ENCODE peak calls at places on chromosomes 4 and X, in nine cellular contexts. One of them, this sample, is unnamed.

GRCh38 chrX:82335772-82336171 is 1133.9 kb downstream of the SH3BGRL start:
- DNase-seq in fibroblast of mammary gland: no peak
- DNase-seq in pancreas: no peak
- DNase-seq in coronary artery: no peak
- DNase-seq in AG04450: no peak
- DNase-seq in tibial nerve: no peak
- DNase-seq in mammary epithelial cell: no peak
- DNase-seq in A549: no peak
- DNase-seq in IMR-90: no peak
- DNase-seq in this sample: no peak

GRCh38 chrX:43627147-43627546 is 29.0 kb upstream of the MAOA start:
- DNase-seq in AG04450: no peak
- DNase-seq in mammary epithelial cell: no peak
- DNase-seq in tibial nerve: no peak
- DNase-seq in IMR-90: no peak
- DNase-seq in fibroblast of mammary gland: no peak
- DNase-seq in coronary artery: no peak
- DNase-seq in pancreas: no peak
- DNase-seq in A549: no peak
- DNase-seq in this sample: no peak

GRCh38 chrX:20547649-20548051 is 280.9 kb upstream of the RPS6KA3 start:
- DNase-seq in coronary artery: no peak
- DNase-seq in AG04450: no peak
- DNase-seq in fibroblast of mammary gland: peak; percentile 64
- DNase-seq in A549: no peak
- DNase-seq in tibial nerve: no peak
- DNase-seq in IMR-90: peak; percentile 68
- DNase-seq in pancreas: no peak
- DNase-seq in mammary epithelial cell: peak; percentile 24
- DNase-seq in this sample: peak; percentile 54

GRCh38 chrX:128992107-128992971 is 531.0 kb downstream of the SMARCA1 start:
- DNase-seq in pancreas: no peak
- DNase-seq in AG04450: no peak
- DNase-seq in fibroblast of mammary gland: no peak
- DNase-seq in mammary epithelial cell: no peak
- DNase-seq in A549: no peak
- DNase-seq in IMR-90: no peak
- DNase-seq in tibial nerve: no peak
- DNase-seq in coronary artery: no peak
- DNase-seq in this sample: no peak

GRCh38 chrX:40173662-40174593 is 76.2 kb upstream of the BCOR start:
- DNase-seq in mammary epithelial cell: no peak
- DNase-seq in A549: no peak
- DNase-seq in pancreas: peak; percentile 57
- DNase-seq in coronary artery: no peak
- DNase-seq in fibroblast of mammary gland: no peak
- DNase-seq in IMR-90: no peak
- DNase-seq in AG04450: no peak
- DNase-seq in tibial nerve: no peak
- DNase-seq in this sample: no peak

GRCh38 chr4:159075531-159075932 is 27.3 kb upstream of the RAPGEF2 start:
- DNase-seq in coronary artery: no peak
- DNase-seq in fibroblast of mammary gland: peak; percentile 69
- DNase-seq in pancreas: no peak
- DNase-seq in tibial nerve: no peak
- DNase-seq in A549: no peak
- DNase-seq in IMR-90: no peak
- DNase-seq in AG04450: no peak
- DNase-seq in mammary epithelial cell: peak; percentile 41
- DNase-seq in this sample: peak; percentile 46

GRCh38 chrX:11187001-11187400 is 75.9 kb downstream of the HCCS start:
- DNase-seq in AG04450: no peak
- DNase-seq in A549: no peak
- DNase-seq in tibial nerve: no peak
- DNase-seq in pancreas: no peak
- DNase-seq in coronary artery: no peak
- DNase-seq in fibroblast of mammary gland: no peak
- DNase-seq in mammary epithelial cell: no peak
- DNase-seq in IMR-90: no peak
- DNase-seq in this sample: no peak

GRCh38 chr4:152705918-152706317 is 26.1 kb upstream of the TMEM154 start:
- DNase-seq in pancreas: no peak
- DNase-seq in A549: no peak
- DNase-seq in tibial nerve: no peak
- DNase-seq in AG04450: no peak
- DNase-seq in fibroblast of mammary gland: no peak
- DNase-seq in mammary epithelial cell: no peak
- DNase-seq in IMR-90: no peak
- DNase-seq in coronary artery: no peak
- DNase-seq in this sample: no peak

GRCh38 chr4:124060261-124060918 is 652.1 kb downstream of the ANKRD50 start:
- DNase-seq in tibial nerve: peak; percentile 76
- DNase-seq in IMR-90: peak; percentile 49
- DNase-seq in pancreas: peak; percentile 17
- DNase-seq in coronary artery: peak; percentile 76
- DNase-seq in A549: no peak
- DNase-seq in mammary epithelial cell: peak; percentile 58
- DNase-seq in AG04450: no peak
- DNase-seq in fibroblast of mammary gland: peak; percentile 89
- DNase-seq in this sample: peak; percentile 98

GRCh38 chrX:154315416-154315815 is 19.8 kb downstream of the TKTL1 start:
- DNase-seq in mammary epithelial cell: no peak
- DNase-seq in fibroblast of mammary gland: no peak
- DNase-seq in tibial nerve: no peak
- DNase-seq in IMR-90: no peak
- DNase-seq in AG04450: no peak
- DNase-seq in coronary artery: no peak
- DNase-seq in pancreas: no peak
- DNase-seq in A549: no peak
- DNase-seq in this sample: no peak

GRCh38 chrX:48154796-48155195 is 24.4 kb downstream of the SPACA5B start:
- DNase-seq in pancreas: no peak
- DNase-seq in coronary artery: no peak
- DNase-seq in mammary epithelial cell: no peak
- DNase-seq in AG04450: no peak
- DNase-seq in tibial nerve: no peak
- DNase-seq in IMR-90: no peak
- DNase-seq in fibroblast of mammary gland: no peak
- DNase-seq in A549: no peak
- DNase-seq in this sample: no peak

GRCh38 chr4:139015948-139016451 is 419 bp downstream of the NOCT start:
- DNase-seq in coronary artery: peak; percentile 77
- DNase-seq in AG04450: no peak
- DNase-seq in tibial nerve: no peak
- DNase-seq in mammary epithelial cell: peak; percentile 42
- DNase-seq in A549: no peak
- DNase-seq in pancreas: peak; percentile 47
- DNase-seq in IMR-90: peak; percentile 20
- DNase-seq in fibroblast of mammary gland: peak; percentile 32
- DNase-seq in this sample: peak; percentile 50

GRCh38 chr4:87840149-87840548 is 7.4 kb downstream of the MEPE start:
- DNase-seq in tibial nerve: no peak
- DNase-seq in A549: no peak
- DNase-seq in IMR-90: no peak
- DNase-seq in fibroblast of mammary gland: no peak
- DNase-seq in AG04450: no peak
- DNase-seq in coronary artery: no peak
- DNase-seq in mammary epithelial cell: no peak
- DNase-seq in pancreas: no peak
- DNase-seq in this sample: no peak

GRCh38 chr4:174654634-174655033 is 132.3 kb upstream of the HPGD start:
- DNase-seq in pancreas: no peak
- DNase-seq in coronary artery: no peak
- DNase-seq in mammary epithelial cell: no peak
- DNase-seq in A549: no peak
- DNase-seq in tibial nerve: no peak
- DNase-seq in IMR-90: no peak
- DNase-seq in fibroblast of mammary gland: no peak
- DNase-seq in AG04450: no peak
- DNase-seq in this sample: no peak

GRCh38 chr4:90028460-90028859 is 98.7 kb upstream of the CCSER1 start:
- DNase-seq in fibroblast of mammary gland: no peak
- DNase-seq in IMR-90: no peak
- DNase-seq in pancreas: no peak
- DNase-seq in A549: no peak
- DNase-seq in tibial nerve: no peak
- DNase-seq in AG04450: no peak
- DNase-seq in coronary artery: no peak
- DNase-seq in mammary epithelial cell: no peak
- DNase-seq in this sample: no peak

GRCh38 chr4:90030202-90030601 is 97.0 kb upstream of the CCSER1 start:
- DNase-seq in A549: no peak
- DNase-seq in fibroblast of mammary gland: no peak
- DNase-seq in coronary artery: no peak
- DNase-seq in AG04450: no peak
- DNase-seq in IMR-90: no peak
- DNase-seq in pancreas: no peak
- DNase-seq in tibial nerve: no peak
- DNase-seq in mammary epithelial cell: no peak
- DNase-seq in this sample: no peak

GRCh38 chr4:90027565-90027964 is 99.6 kb upstream of the CCSER1 start:
- DNase-seq in tibial nerve: no peak
- DNase-seq in IMR-90: no peak
- DNase-seq in coronary artery: no peak
- DNase-seq in AG04450: no peak
- DNase-seq in pancreas: no peak
- DNase-seq in A549: no peak
- DNase-seq in mammary epithelial cell: no peak
- DNase-seq in fibroblast of mammary gland: no peak
- DNase-seq in this sample: no peak

GRCh38 chr4:90024519-90024918 is 102.7 kb upstream of the CCSER1 start:
- DNase-seq in fibroblast of mammary gland: no peak
- DNase-seq in AG04450: no peak
- DNase-seq in coronary artery: no peak
- DNase-seq in IMR-90: no peak
- DNase-seq in A549: no peak
- DNase-seq in tibial nerve: no peak
- DNase-seq in pancreas: no peak
- DNase-seq in mammary epithelial cell: no peak
- DNase-seq in this sample: no peak

DNA sequence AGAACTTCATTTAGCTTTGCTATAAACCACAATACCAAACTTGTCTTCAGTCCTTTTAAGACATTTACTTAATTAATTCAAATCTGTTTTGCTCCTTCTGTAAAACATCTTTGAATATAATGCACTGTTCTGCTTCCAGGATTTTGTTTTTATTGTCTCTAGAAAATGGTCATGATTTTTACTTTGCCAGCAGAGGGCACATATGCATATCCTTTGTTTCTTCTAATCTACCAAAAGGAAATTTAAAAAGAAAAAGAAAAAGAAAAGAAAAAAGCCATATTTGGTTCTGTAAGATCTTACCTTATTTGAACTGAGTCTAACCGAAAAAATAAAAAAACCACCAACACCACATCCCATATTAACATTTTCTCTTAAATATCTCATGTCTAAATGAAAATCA is 101.9 kb upstream of the CCSER1 start:
- DNase-seq in fibroblast of mammary gland: peak; percentile 0
- DNase-seq in coronary artery: no peak
- DNase-seq in mammary epithelial cell: peak; percentile 9
- DNase-seq in IMR-90: peak; percentile 0
- DNase-seq in AG04450: no peak
- DNase-seq in pancreas: no peak
- DNase-seq in tibial nerve: no peak
- DNase-seq in A549: no peak
- DNase-seq in this sample: peak; percentile 3
- TF ChIP-seq CTCF in fibroblast of mammary gland: peak; percentile 9
- TF ChIP-seq CTCF in coronary artery: no peak
- TF ChIP-seq CTCF in mammary epithelial cell: peak; percentile 13
- TF ChIP-seq CTCF in IMR-90: peak; percentile 30
- TF ChIP-seq CTCF in AG04450: peak; percentile 29
- TF ChIP-seq CTCF in pancreas: no peak
- TF ChIP-seq CTCF in tibial nerve: no peak
- TF ChIP-seq CTCF in A549: peak; percentile 14
- TF ChIP-seq CTCF in this sample: no peak

GRCh38 chrX:110341189-110342035 is 17.2 kb upstream of the RTL9 start:
- DNase-seq in tibial nerve: no peak
- DNase-seq in AG04450: peak; percentile 44
- DNase-seq in coronary artery: no peak
- DNase-seq in mammary epithelial cell: peak; percentile 83
- DNase-seq in A549: no peak
- DNase-seq in pancreas: no peak
- DNase-seq in IMR-90: peak; percentile 91
- DNase-seq in fibroblast of mammary gland: peak; percentile 94
- DNase-seq in this sample: peak; percentile 72
- H3K4me3 ChIP-seq in tibial nerve: no peak overlapping the region
- H3K4me3 ChIP-seq in AG04450: no peak overlapping the region
- H3K4me3 ChIP-seq in coronary artery: no peak overlapping the region
- H3K4me3 ChIP-seq in mammary epithelial cell: no peak overlapping the region
- H3K4me3 ChIP-seq in A549: no peak overlapping the region
- H3K4me3 ChIP-seq in pancreas: no peak overlapping the region
- H3K4me3 ChIP-seq in IMR-90: no peak overlapping the region
- H3K4me3 ChIP-seq in fibroblast of mammary gland: no peak overlapping the region
- H3K4me3 ChIP-seq in this sample: no peak overlapping the region

GRCh38 chr4:68076194-68076593 is 53.5 kb downstream of the TMPRSS11F start:
- DNase-seq in coronary artery: no peak
- DNase-seq in fibroblast of mammary gland: no peak
- DNase-seq in IMR-90: no peak
- DNase-seq in mammary epithelial cell: no peak
- DNase-seq in AG04450: no peak
- DNase-seq in A549: no peak
- DNase-seq in pancreas: no peak
- DNase-seq in tibial nerve: no peak
- DNase-seq in this sample: no peak
- TF ChIP-seq CTCF in coronary artery: no peak
- TF ChIP-seq CTCF in fibroblast of mammary gland: no peak
- TF ChIP-seq CTCF in IMR-90: no peak
- TF ChIP-seq CTCF in mammary epithelial cell: peak; percentile 6
- TF ChIP-seq CTCF in AG04450: no peak
- TF ChIP-seq CTCF in A549: no peak
- TF ChIP-seq CTCF in pancreas: no peak
- TF ChIP-seq CTCF in tibial nerve: no peak
- TF ChIP-seq CTCF in this sample: no peak

GRCh38 chrX:133676344-133677122 is 261.2 kb upstream of the GPC4 start:
- DNase-seq in tibial nerve: no peak
- DNase-seq in pancreas: peak; percentile 32
- DNase-seq in mammary epithelial cell: no peak
- DNase-seq in AG04450: no peak
- DNase-seq in fibroblast of mammary gland: no peak
- DNase-seq in IMR-90: no peak
- DNase-seq in A549: no peak
- DNase-seq in coronary artery: no peak
- DNase-seq in this sample: no peak

GRCh38 chrX:133677123-133678063 is 262.1 kb upstream of the GPC4 start:
- DNase-seq in tibial nerve: no peak
- DNase-seq in AG04450: no peak
- DNase-seq in coronary artery: no peak
- DNase-seq in mammary epithelial cell: no peak
- DNase-seq in IMR-90: no peak
- DNase-seq in fibroblast of mammary gland: no peak
- DNase-seq in A549: no peak
- DNase-seq in pancreas: no peak
- DNase-seq in this sample: no peak

GRCh38 chrX:133685806-133686205 is 270.5 kb upstream of the GPC4 start:
- DNase-seq in coronary artery: no peak
- DNase-seq in fibroblast of mammary gland: no peak
- DNase-seq in tibial nerve: no peak
- DNase-seq in pancreas: no peak
- DNase-seq in IMR-90: no peak
- DNase-seq in mammary epithelial cell: no peak
- DNase-seq in AG04450: no peak
- DNase-seq in A549: no peak
- DNase-seq in this sample: no peak

GRCh38 chrX:133681897-133682296 is 266.6 kb upstream of the GPC4 start:
- DNase-seq in fibroblast of mammary gland: no peak
- DNase-seq in tibial nerve: no peak
- DNase-seq in coronary artery: no peak
- DNase-seq in A549: no peak
- DNase-seq in AG04450: no peak
- DNase-seq in pancreas: no peak
- DNase-seq in mammary epithelial cell: no peak
- DNase-seq in IMR-90: no peak
- DNase-seq in this sample: no peak

GRCh38 chrX:133681416-133681815 is 266.1 kb upstream of the GPC4 start:
- DNase-seq in pancreas: no peak
- DNase-seq in coronary artery: no peak
- DNase-seq in A549: no peak
- DNase-seq in mammary epithelial cell: no peak
- DNase-seq in AG04450: no peak
- DNase-seq in tibial nerve: no peak
- DNase-seq in IMR-90: no peak
- DNase-seq in fibroblast of mammary gland: no peak
- DNase-seq in this sample: no peak
- H3K4me3 ChIP-seq in pancreas: no peak overlapping the region
- H3K4me3 ChIP-seq in coronary artery: no peak overlapping the region
- H3K4me3 ChIP-seq in A549: no peak overlapping the region
- H3K4me3 ChIP-seq in mammary epithelial cell: no peak overlapping the region
- H3K4me3 ChIP-seq in AG04450: no peak overlapping the region
- H3K4me3 ChIP-seq in tibial nerve: no peak overlapping the region
- H3K4me3 ChIP-seq in IMR-90: no peak overlapping the region
- H3K4me3 ChIP-seq in fibroblast of mammary gland: no peak overlapping the region
- H3K4me3 ChIP-seq in this sample: no peak overlapping the region